ENCODE peak calls at places on chromosomes 12 and 14, in six cellular contexts. Z is NCI-H1092; P is naive thymus-derived CD4-positive, alpha-beta T cell; D is activated CD8-positive, alpha-beta T cell treated with anti-CD3 and anti-CD28 coated beads, Interleukin-2, amount 10 ng/mL, durations not matched to agents 7 days and 5 days; E is COR-L47; B is stimulated activated CD8-positive, alpha-beta memory T cell treated with anti-CD3 and anti-CD28 coated beads, Interleukin-4, amount 100 ng/mL, for 24 hours. H is an unnamed sample.
A peak's percentile ranks its signal among the peaks of the same experiment; 100 is the strongest.

GRCh38 chr12:103561174-103561573 is 25.9 kb upstream of the STAB2 start:
- DNase-seq in Z (no peak), P (no peak), D (no peak), E (no peak), B (no peak), H (no peak)

GRCh38 chr12:6532927-6533652 is 1.2 kb upstream of the GAPDH start:
- DNase-seq in Z (peak; percentile 62), P (no peak), D (peak; percentile 52), E (peak; percentile 33), B (no peak), H (peak; percentile 39)

GRCh38 chr12:12965836-12966235 is 13.9 kb upstream of the GPRC5D start:
- DNase-seq in Z (no peak), P (no peak), D (no peak), E (no peak), B (no peak), H (no peak)

GRCh38 chr14:101005447-101005846 is 101.9 kb upstream of the RTL1 start:
- DNase-seq in Z (no peak), P (no peak), D (no peak), E (no peak), B (no peak), H (no peak)

GRCh38 chr12:40727774-40728483 is 35.7 kb downstream of the CNTN1 start:
- DNase-seq in Z (no peak), P (no peak), D (no peak), E (no peak), B (no peak), H (no peak)

GRCh38 chr12:92055877-92056276 is 89.8 kb downstream of the BTG1 start:
- DNase-seq in Z (no peak), P (peak; percentile 59), D (peak; percentile 66), E (no peak), B (peak; percentile 27), H (no peak)

GRCh38 chr12:91877022-91877421 is 268.6 kb downstream of the BTG1 start:
- DNase-seq in Z (no peak), P (peak; percentile 95), D (peak; percentile 91), E (no peak), B (peak; percentile 66), H (peak; percentile 92)

GRCh38 chr12:48379784-48380183 is 29.1 kb upstream of the ZNF641 start:
- DNase-seq in Z (no peak), P (no peak), D (no peak), E (no peak), B (no peak), H (no peak)

GRCh38 chr14:84409435-84409834 is 1120.5 kb upstream of the FLRT2 start:
- DNase-seq in Z (no peak), P (no peak), D (no peak), E (no peak), B (no peak), H (no peak)

GRCh38 chr12:6807170-6807569 is 14.5 kb upstream of the GPR162 start:
- DNase-seq in Z (no peak), P (no peak), D (no peak), E (no peak), B (no peak), H (no peak)

GRCh38 chr12:112812598-112813406 is 21.3 kb downstream of the RPH3A start:
- DNase-seq in Z (no peak), P (no peak), D (no peak), E (no peak), B (no peak), H (no peak)

GRCh38 chr12:51823875-51824565 is 24.5 kb downstream of the FIGNL2 start:
- DNase-seq in Z (no peak), P (no peak), D (peak; percentile 41), E (peak; percentile 60), B (no peak), H (peak; percentile 78)

H was measured in NCI-H524.